ENCODE peak calls at places on chromosomes 5 and 9, in six cellular contexts. U, C, Y, K, W and J are unnamed samples.

GRCh38 chr9:92887880-92888338 is 10.1 kb upstream of the ZNF484 start:
- DNase-seq in U (no peak), C (no peak), Y (no peak), K (no peak), W (no peak), J (no peak)

GRCh38 chr9:71879644-71880174 is 31.3 kb downstream of the ABHD17B start:
- DNase-seq in U (no peak), C (no peak), Y (no peak), K (no peak), W (no peak), J (no peak)

GRCh38 chr5:135428586-135428985 is 18.6 kb downstream of the DCANP1 start:
- DNase-seq in U (no peak), C (no peak), Y (no peak), K (no peak), W (no peak), J (no peak)

GRCh38 chr5:177403194-177403825 is 2.8 kb upstream of the PFN3 start:
- DNase-seq in U (peak; percentile 44), C (peak; percentile 55), Y (peak; percentile 39), K (no peak), W (peak; percentile 56), J (peak; percentile 53)

GRCh38 chr9:133658442-133659431 is 22.6 kb downstream of the DBH start:
- DNase-seq in U (peak; percentile 25), C (no peak), Y (no peak), K (no peak), W (peak; percentile 73), J (no peak)

GRCh38 chr5:160548949-160549665 is 127.5 kb downstream of the PTTG1 start:
- DNase-seq in U (no peak), C (no peak), Y (no peak), K (no peak), W (no peak), J (no peak)

GRCh38 chr5:149517461-149518122 is 33.6 kb downstream of the CSNK1A1 start:
- DNase-seq in U (no peak), C (no peak), Y (no peak), K (no peak), W (no peak), J (no peak)

GRCh38 chr9:23638837-23639426 is 187.1 kb downstream of the ELAVL2 start:
- DNase-seq in U (no peak), C (no peak), Y (no peak), K (no peak), W (no peak), J (no peak)

GRCh38 chr9:87445646-87446045 is 52.0 kb upstream of the DAPK1 start:
- DNase-seq in U (peak; percentile 26), C (peak; percentile 75), Y (no peak), K (peak; percentile 48), W (no peak), J (no peak)

GRCh38 chr5:52867809-52868208 is 80.1 kb downstream of the ITGA1 start:
- DNase-seq in U (no peak), C (no peak), Y (no peak), K (no peak), W (no peak), J (no peak)

GRCh38 chr5:113487779-113488644 is at the start of gene MCC:
- DNase-seq in U (peak; percentile 83), C (no peak), Y (no peak), K (peak; percentile 50), W (peak; percentile 90), J (no peak)

GRCh38 chr5:36040651-36041536 is 25.8 kb downstream of the UGT3A2 start:
- DNase-seq in U (no peak), C (no peak), Y (no peak), K (no peak), W (no peak), J (no peak)